ENCODE peak calls at places on chromosomes 13 and 19, in six cellular contexts. V is AG09309, D is psoas muscle, Y is BE2C, R is lower leg skin, T is colonic mucosa. J is an unnamed sample.

GRCh38 chr13:83879431-83880171 is 2.7 kb downstream of the SLITRK1 start:
- DNase-seq in V (no peak), D (no peak), Y (no peak), R (peak; percentile 58), T (no peak), J (peak; percentile 15)

GRCh38 chr13:22848539-22849052 is 332.2 kb upstream of the SGCG start:
- DNase-seq in V (no peak), D (no peak), Y (peak; percentile 50), R (no peak), T (peak; percentile 43), J (no peak)

GRCh38 chr13:54029226-54029625 is 1000.6 kb downstream of the OLFM4 start:
- DNase-seq in V (no peak), D (no peak), Y (no peak), R (no peak), T (no peak), J (no peak)

GRCh38 chr19:16024266-16025107 is 51.8 kb upstream of the TPM4 start:
- DNase-seq in V (no peak), D (no peak), Y (no peak), R (no peak), T (no peak), J (no peak)

GRCh38 chr13:31764556-31764955 is 25.2 kb downstream of the RXFP2 start:
- DNase-seq in V (no peak), D (no peak), Y (no peak), R (no peak), T (no peak), J (peak; percentile 59)

GRCh38 chr19:41588497-41589209 is 12.7 kb downstream of the CEACAM21 start:
- DNase-seq in V (no peak), D (no peak), Y (no peak), R (no peak), T (no peak), J (peak; percentile 14)

GRCh38 chr13:70812481-70812880 is 704.2 kb upstream of the KLHL1 start:
- DNase-seq in V (no peak), D (no peak), Y (no peak), R (no peak), T (no peak), J (peak; percentile 16)

GRCh38 chr13:39091586-39091985 is 53.3 kb downstream of the NHLRC3 start:
- DNase-seq in V (no peak), D (no peak), Y (no peak), R (no peak), T (no peak), J (no peak)

GRCh38 chr19:29741776-29742175 is 26.7 kb upstream of the C19orf12 start:
- DNase-seq in V (no peak), D (no peak), Y (no peak), R (no peak), T (no peak), J (no peak)

GRCh38 chr19:33438016-33438671 is 64.6 kb downstream of the CEBPG start:
- DNase-seq in V (no peak), D (no peak), Y (peak; percentile 94), R (no peak), T (no peak), J (no peak)

GRCh38 chr19:28403698-28404099 is 809.3 kb downstream of the UQCRFS1 start:
- DNase-seq in V (no peak), D (no peak), Y (no peak), R (no peak), T (no peak), J (no peak)

GRCh38 chr19:40241809-40242384 is 15.4 kb upstream of the CCNP start:
- DNase-seq in V (no peak), D (peak; percentile 66), Y (no peak), R (no peak), T (no peak), J (peak; percentile 49)

GRCh38 chr19:42267644-42268141 is 1.4 kb upstream of the CIC start:
- DNase-seq in V (no peak), D (no peak), Y (no peak), R (no peak), T (no peak), J (no peak)

GRCh38 chr19:36032251-36033104 is at the start of gene CLIP3:
- DNase-seq in V (no peak), D (peak; percentile 61), Y (peak; percentile 86), R (peak; percentile 90), T (peak; percentile 32), J (peak; percentile 51)

DNA sequence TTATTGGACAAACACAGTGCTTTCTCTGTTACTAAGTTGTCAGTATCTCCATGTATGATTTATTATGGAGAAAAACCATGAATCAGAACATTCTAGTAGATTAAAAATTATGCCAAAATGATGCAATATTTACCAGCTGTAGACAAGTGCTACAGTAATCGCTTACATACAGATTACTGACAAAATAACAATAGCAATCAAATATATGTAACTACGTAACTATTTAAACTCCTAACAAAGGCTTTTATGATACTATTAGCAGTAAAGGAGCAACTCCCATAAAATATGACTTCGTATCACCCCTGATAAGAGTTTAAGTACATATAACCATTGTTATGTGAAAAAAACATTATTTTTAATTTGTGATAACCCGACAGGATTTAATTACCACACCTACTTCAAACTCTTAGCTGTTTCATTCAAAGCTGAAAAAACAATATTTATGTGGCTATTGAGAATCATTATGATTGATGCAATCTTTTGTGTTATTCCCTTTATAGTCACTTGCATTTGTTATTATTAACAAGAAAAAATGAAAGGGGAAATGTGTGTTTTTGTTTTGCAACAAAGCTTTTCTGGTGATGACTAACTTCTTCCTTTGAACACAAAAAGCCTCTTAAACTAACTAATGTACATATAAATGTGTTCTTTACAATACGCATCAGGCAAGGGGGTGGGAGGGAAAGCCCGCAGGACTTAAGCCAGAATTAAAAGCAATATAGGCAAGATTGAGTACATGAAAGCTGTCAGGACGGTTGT is 147.4 kb downstream of the ABCC4 start:
- DNase-seq in V (no peak), D (no peak), Y (no peak), R (no peak), T (no peak), J (peak; percentile 31)
- H3K4me3 ChIP-seq in V (no peak overlapping the region), D (no peak overlapping the region), Y (no peak overlapping the region), R (no peak overlapping the region), T (no peak overlapping the region), J (no peak overlapping the region)

DNA sequence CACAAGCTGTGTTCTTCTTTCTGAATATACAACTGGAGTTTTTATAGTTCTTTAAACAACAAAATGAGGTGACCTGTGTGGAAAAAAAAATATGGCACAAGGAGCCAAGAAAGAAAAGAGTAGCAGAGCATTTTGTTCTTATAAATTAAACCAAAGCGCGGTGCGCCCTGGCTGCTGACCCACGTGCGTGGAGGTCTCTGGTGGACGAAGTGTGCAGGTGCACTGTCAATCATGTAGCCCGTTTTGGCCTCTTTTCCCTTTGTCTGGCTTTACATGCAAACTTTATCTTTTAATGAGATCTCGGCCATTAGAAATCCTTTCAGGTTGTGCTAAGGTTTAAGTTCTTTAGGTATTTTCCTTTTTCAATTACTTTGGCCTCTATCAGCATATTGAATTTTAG is 443.8 kb upstream of the SLC10A2 start:
- DNase-seq in V (no peak), D (no peak), Y (peak; percentile 30), R (no peak), T (no peak), J (no peak)
- TF ChIP-seq CTCF in V (no peak), D (no peak), Y (peak; percentile 46), R (no peak), T (no peak), J (no peak)

DNA sequence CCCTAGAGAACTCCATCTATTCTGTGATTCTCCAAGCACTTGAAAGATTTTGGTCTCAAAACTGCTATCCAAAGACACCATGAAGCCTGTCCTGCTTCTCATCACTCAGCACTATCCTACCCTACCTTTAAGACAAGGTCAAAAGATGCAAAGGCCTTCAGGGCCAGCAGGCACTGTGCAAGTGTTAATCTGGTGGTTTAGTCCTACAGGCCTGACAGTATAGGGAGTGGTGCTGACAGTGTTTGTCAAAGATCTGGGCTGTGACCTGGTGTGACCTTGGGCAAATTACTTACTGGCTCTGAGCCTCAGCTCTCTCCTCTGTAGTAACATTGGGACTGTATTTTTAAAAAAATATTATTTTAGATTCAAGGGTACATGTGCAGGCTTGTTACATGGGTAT is 28.0 kb downstream of the SIAH3 start:
- DNase-seq in V (no peak), D (no peak), Y (no peak), R (no peak), T (no peak), J (no peak)
- H3K4me3 ChIP-seq in V (no peak overlapping the region), D (no peak overlapping the region), Y (no peak overlapping the region), R (no peak overlapping the region), T (no peak overlapping the region), J (no peak overlapping the region)

GRCh38 chr13:104534847-104535246 is 1468.6 kb upstream of the SLC10A2 start:
- DNase-seq in V (no peak), D (no peak), Y (no peak), R (no peak), T (peak; percentile 17), J (no peak)
- TF ChIP-seq CTCF in V (no peak), D (no peak), Y (peak; percentile 47), R (no peak), T (no peak), J (no peak)

GRCh38 chr13:106629068-106629712 is 61.3 kb upstream of the ARGLU1 start:
- DNase-seq in V (no peak), D (no peak), Y (no peak), R (no peak), T (no peak), J (no peak)

GRCh38 chr13:106626473-106626872 is 58.5 kb upstream of the ARGLU1 start:
- DNase-seq in V (no peak), D (no peak), Y (no peak), R (no peak), T (no peak), J (no peak)

GRCh38 chr13:106630162-106630561 is 62.2 kb upstream of the ARGLU1 start:
- DNase-seq in V (no peak), D (no peak), Y (no peak), R (peak; percentile 43), T (no peak), J (no peak)

GRCh38 chr13:106633321-106633720 is 65.4 kb upstream of the ARGLU1 start:
- DNase-seq in V (no peak), D (no peak), Y (no peak), R (peak; percentile 20), T (no peak), J (no peak)

DNA sequence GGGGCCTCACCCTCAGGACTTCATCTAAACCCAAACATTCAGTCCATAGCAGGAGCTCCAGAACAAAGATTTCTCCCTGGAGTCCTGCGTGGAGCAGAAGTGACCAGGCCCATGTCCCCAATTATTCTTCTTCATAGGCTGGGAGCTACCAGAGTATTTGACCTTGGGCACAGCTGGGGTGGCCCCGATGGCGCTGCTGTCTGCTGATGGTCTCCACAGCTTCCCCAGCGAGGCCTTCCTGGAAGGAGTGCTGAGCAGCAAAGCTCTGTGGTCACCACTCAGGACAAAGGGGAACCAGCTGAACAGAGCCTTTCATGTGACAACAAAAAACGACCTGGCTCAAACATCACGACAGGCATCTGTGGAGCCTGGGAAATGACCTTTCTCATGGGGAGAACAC is 62.7 kb upstream of the ARGLU1 start:
- DNase-seq in V (no peak), D (no peak), Y (no peak), R (peak; percentile 65), T (no peak), J (no peak)
- H3K4me3 ChIP-seq in V (no peak overlapping the region), D (no peak overlapping the region), Y (no peak overlapping the region), R (no peak overlapping the region), T (no peak overlapping the region), J (no peak overlapping the region)

GRCh38 chr19:56367829-56368711 is 25.3 kb downstream of the ZNF582 start:
- DNase-seq in V (peak; percentile 75), D (peak; percentile 94), Y (peak; percentile 97), R (peak; percentile 97), T (peak; percentile 89), J (peak; percentile 95)
- TF ChIP-seq CTCF in V (no peak), D (no peak), Y (no peak), R (no peak), T (no peak), J (no peak)